ENCODE peak calls at places on chromosomes 11 and 22, in four cellular contexts. Y is A549, D is stomach, N is sigmoid colon. A is an unnamed sample. For H3K9me3, the result is how much of the 10 kb centered on the place peaks cover.

GRCh38 chr22:26763633-26764295 is 106.4 kb downstream of the MIAT start:
- DNase-seq in Y (peak), D (no peak), N (no peak), A (no peak)

GRCh38 chr11:27263046-27263445 is 100.0 kb downstream of the CCDC34 start:
- DNase-seq in Y (no peak), D (no peak), N (no peak), A (no peak)

GRCh38 chr11:134412508-134413333 is 679 bp upstream of the B3GAT1 start:
- DNase-seq in Y (no peak), D (peak), N (no peak), A (no peak)

GRCh38 chr11:8080069-8080670 is 841 bp upstream of the TUB start:
- DNase-seq in Y (no peak), D (no peak), N (no peak), A (no peak)

GRCh38 chr11:118705796-118706545 is 26.5 kb upstream of the TREH start:
- DNase-seq in Y (no peak), D (no peak), N (no peak), A (no peak)

GRCh38 chr11:72871089-72871488 is 56.9 kb downstream of the ATG16L2 start:
- DNase-seq in Y (no peak), D (no peak), N (no peak), A (no peak)

GRCh38 chr11:61961570-61962212 is 5.7 kb downstream of the FTH1 start:
- DNase-seq in Y (peak), D (peak), N (peak), A (peak)

GRCh38 chr11:132158696-132159095 is 788.3 kb downstream of the NTM start:
- DNase-seq in Y (no peak), D (no peak), N (no peak), A (no peak)

GRCh38 chr11:123549901-123550619 is 104.4 kb downstream of the SCN3B start:
- DNase-seq in Y (no peak), D (no peak), N (no peak), A (no peak)

GRCh38 chr11:15602779-15603178 is 488.1 kb downstream of the INSC start:
- DNase-seq in Y (no peak), D (no peak), N (no peak), A (no peak)

GRCh38 chr22:45516923-45517675 is 14.4 kb downstream of the FBLN1 start:
- DNase-seq in Y (peak), D (no peak), N (no peak), A (no peak)

GRCh38 chr11:128498846-128499245 is 88.5 kb downstream of the ETS1 start:
- DNase-seq in Y (no peak), D (no peak), N (no peak), A (no peak)

GRCh38 chr11:14971865-14972580 is at the start of gene CALCA:
- DNase-seq in Y (no peak), D (no peak), N (no peak), A (no peak)

GRCh38 chr11:704799-705645 is 1.0 kb upstream of the EPS8L2 start:
- DNase-seq in Y (peak), D (peak), N (peak), A (no peak)
- TF ChIP-seq POLR2A in Y (peak), D (no peak), N (no peak), A (no peak)

DNA sequence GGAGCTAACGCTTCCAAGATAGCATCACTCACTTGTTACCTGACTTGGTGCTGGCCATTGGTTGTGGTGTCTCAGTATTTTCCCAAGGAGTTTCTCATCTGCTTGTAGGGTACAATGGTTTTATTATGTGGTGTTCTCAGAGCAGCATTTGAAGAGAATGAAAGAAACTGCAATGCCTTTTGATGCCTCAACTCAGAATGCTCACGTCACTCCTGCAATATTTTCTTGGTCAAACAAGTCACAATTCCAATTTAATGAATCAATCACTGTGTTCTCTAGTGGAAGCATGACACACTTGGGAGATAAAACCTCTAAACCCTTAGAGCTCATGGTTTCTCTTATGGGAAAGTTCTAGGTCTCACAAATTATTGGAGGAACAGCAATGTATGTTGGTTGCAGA is 2.0 kb upstream of the OR5D14 start:
- DNase-seq in Y (no peak), D (no peak), N (no peak), A (no peak)
- H3K9me3 ChIP-seq in Y (under half), D (under half), N (under half), A (under half)

GRCh38 chr22:49502126-49502826 is 325.4 kb downstream of the BRD1 start:
- DNase-seq in Y (peak), D (no peak), N (no peak), A (no peak)
- TF ChIP-seq EP300 in Y (no peak), D (no peak), N (no peak), A (no peak)

DNA sequence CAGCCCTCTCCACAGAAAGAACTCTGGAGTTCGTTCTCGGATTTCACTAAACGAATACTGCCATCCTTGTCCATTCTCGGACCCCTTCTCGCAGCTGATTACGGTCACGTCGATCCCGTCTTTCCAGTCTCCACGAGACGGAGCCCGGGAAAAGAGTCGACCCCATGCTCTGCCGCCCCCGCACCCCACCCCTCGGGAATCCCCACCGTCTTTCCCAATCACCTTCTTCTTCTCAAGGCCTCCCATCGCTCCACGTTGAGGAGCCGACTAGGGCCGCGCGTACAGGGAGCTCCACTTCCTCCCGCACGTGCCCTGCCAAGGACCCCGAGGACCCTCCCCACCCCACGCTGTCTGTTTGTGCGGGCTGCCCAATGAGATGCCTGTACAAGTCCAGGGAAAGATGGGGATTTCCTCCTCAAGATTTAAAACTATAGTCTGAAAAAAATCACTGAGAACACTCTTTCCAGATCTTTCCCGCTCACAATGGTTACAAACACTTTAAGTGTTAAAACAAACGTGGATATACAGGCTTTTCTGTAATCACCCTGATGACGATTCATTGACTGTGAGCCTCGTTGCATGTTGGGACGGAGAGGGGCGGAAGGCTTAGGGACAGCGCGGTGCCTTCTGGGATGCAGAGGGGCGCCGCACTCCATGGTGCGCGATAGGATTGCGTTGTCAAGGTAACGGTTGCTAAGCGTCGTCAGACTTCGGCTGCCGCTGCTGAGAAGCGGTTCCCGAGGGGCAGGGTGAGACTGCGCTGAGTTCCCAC is at the start of gene PES1:
- DNase-seq in Y (peak), D (peak), N (peak), A (peak)
- TF ChIP-seq POLR2A in Y (peak), D (no peak), N (no peak), A (no peak)

GRCh38 chr11:99671808-99672409 is 651.2 kb downstream of the CNTN5 start:
- DNase-seq in Y (no peak), D (no peak), N (no peak), A (no peak)
- H3K9me3 ChIP-seq in Y (under half), D (under half), N (under half), A (under half)

DNA sequence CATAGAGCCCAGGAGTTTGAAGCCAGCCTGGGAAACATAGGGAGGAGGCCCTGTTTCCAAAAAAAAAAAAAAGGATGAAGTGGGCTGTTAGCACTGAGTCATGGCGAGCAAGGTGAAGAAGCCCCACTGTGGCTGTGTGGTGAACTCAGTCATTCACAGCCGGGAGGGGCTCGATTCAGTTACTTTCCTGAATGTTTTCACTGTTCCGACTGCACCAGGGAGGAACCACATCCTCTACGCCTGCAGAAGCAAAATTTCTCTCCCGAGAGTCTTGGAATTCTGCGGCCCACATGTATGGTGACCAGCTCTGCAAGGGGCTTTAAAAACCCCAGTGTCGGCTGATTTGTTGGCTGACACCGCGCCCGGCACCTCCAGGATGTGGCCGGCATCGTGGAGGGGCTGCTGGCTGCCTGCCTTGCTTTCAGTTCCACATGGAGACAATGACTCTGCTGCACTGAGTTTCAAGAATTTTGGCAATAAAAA is 27.8 kb upstream of the GRAMD4 start:
- DNase-seq in Y (no peak), D (no peak), N (peak), A (no peak)
- TF ChIP-seq EP300 in Y (no peak), D (no peak), N (no peak), A (peak)

DNA sequence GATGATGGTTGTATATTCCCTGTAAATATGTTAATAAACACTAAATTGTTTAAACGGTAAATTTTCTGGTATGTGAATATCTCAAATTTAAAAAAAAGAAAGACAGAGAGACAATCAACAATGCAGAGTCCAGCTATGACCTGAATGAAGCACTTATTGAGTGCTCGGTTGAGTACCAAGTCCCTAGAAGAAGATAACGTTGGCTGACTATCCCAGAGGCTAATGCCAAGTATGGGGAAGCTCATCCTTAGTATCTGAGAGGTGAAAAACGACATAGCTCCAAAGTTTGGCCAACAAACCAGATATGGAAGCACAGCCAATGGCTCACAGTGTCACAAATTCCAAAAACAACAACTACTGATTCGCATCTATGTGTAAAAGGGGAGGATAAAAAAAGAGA is 71.3 kb downstream of the RSF1 start:
- DNase-seq in Y (no peak), D (no peak), N (no peak), A (no peak)
- TF ChIP-seq POLR2A in Y (no peak), D (no peak), N (no peak), A (no peak)

GRCh38 chr11:21415566-21415965 is 746.2 kb downstream of the NELL1 start:
- DNase-seq in Y (no peak), D (no peak), N (no peak), A (no peak)
- H3K9me3 ChIP-seq in Y (under half), D (under half), N (under half), A (under half)